ENCODE peak calls at places on chromosomes 6 and 20, in seven cellular contexts. Y, X, N, Q, E, H and D are unnamed samples.

GRCh38 chr20:19799325-19799724 is 41.3 kb downstream of the RIN2 start:
- DNase-seq in Y (no peak), X (no peak), N (no peak), Q (no peak), E (no peak), H (no peak), D (no peak)

GRCh38 chr20:32582659-32583580 is 2.2 kb downstream of the NOL4L start:
- DNase-seq in Y (peak; percentile 39), X (no peak), N (no peak), Q (peak; percentile 67), E (no peak), H (no peak), D (peak; percentile 53)

GRCh38 chr6:77457720-77458349 is 5.5 kb downstream of the HTR1B start:
- DNase-seq in Y (peak; percentile 95), X (peak; percentile 97), N (peak; percentile 85), Q (peak; percentile 73), E (no peak), H (peak; percentile 84), D (peak; percentile 94)

GRCh38 chr20:32482251-32483220 is 102.6 kb downstream of the NOL4L start:
- DNase-seq in Y (peak; percentile 53), X (no peak), N (peak; percentile 68), Q (peak; percentile 61), E (no peak), H (peak; percentile 34), D (peak; percentile 87)

GRCh38 chr20:60068509-60068908 is 110.3 kb downstream of the CDH26 start:
- DNase-seq in Y (no peak), X (no peak), N (no peak), Q (no peak), E (no peak), H (no peak), D (no peak)

GRCh38 chr20:4985658-4986057 is 15.7 kb downstream of the SLC23A2 start:
- DNase-seq in Y (no peak), X (peak; percentile 33), N (no peak), Q (no peak), E (no peak), H (no peak), D (no peak)

GRCh38 chr20:41786158-41786557 is 168.0 kb upstream of the CHD6 start:
- DNase-seq in Y (no peak), X (peak; percentile 56), N (no peak), Q (no peak), E (no peak), H (peak; percentile 58), D (no peak)

GRCh38 chr6:84280639-84281038 is 53.2 kb upstream of the CEP162 start:
- DNase-seq in Y (no peak), X (no peak), N (no peak), Q (no peak), E (no peak), H (no peak), D (no peak)

GRCh38 chr20:1214838-1215261 is 11.0 kb upstream of the RAD21L1 start:
- DNase-seq in Y (peak; percentile 21), X (peak; percentile 16), N (no peak), Q (no peak), E (no peak), H (no peak), D (no peak)

GRCh38 chr6:52407467-52407866 is 12.7 kb upstream of the EFHC1 start:
- DNase-seq in Y (peak; percentile 79), X (peak; percentile 61), N (no peak), Q (peak; percentile 36), E (no peak), H (peak; percentile 74), D (peak; percentile 75)

GRCh38 chr6:170032706-170033309 is 258.1 kb downstream of the DLL1 start:
- DNase-seq in Y (no peak), X (no peak), N (no peak), Q (no peak), E (no peak), H (no peak), D (no peak)

GRCh38 chr20:19909696-19910095 is 107.5 kb upstream of the NAA20 start:
- DNase-seq in Y (no peak), X (no peak), N (no peak), Q (no peak), E (no peak), H (no peak), D (no peak)

GRCh38 chr20:14657231-14657630 is 319.8 kb upstream of the FLRT3 start:
- DNase-seq in Y (no peak), X (no peak), N (no peak), Q (no peak), E (no peak), H (no peak), D (no peak)

GRCh38 chr6:56297022-56297995 is 49.9 kb upstream of the COL21A1 start:
- DNase-seq in Y (no peak), X (no peak), N (no peak), Q (no peak), E (no peak), H (peak; percentile 52), D (no peak)

GRCh38 chr6:159761135-159761872 is 541 bp upstream of the ACAT2 start:
- DNase-seq in Y (peak; percentile 39), X (no peak), N (peak; percentile 45), Q (peak; percentile 32), E (no peak), H (peak; percentile 58), D (peak; percentile 43)

GRCh38 chr6:17227403-17227802 is 53.8 kb upstream of the RBM24 start:
- DNase-seq in Y (no peak), X (no peak), N (no peak), Q (no peak), E (no peak), H (no peak), D (no peak)

GRCh38 chr6:100099189-100100074 is 105.4 kb upstream of the MCHR2 start:
- DNase-seq in Y (peak; percentile 30), X (peak; percentile 41), N (no peak), Q (no peak), E (no peak), H (peak; percentile 65), D (peak; percentile 46)

GRCh38 chr6:1247058-1247457 is 64.8 kb upstream of the FOXQ1 start:
- DNase-seq in Y (no peak), X (no peak), N (no peak), Q (no peak), E (no peak), H (no peak), D (no peak)

GRCh38 chr6:157194643-157195042 is 128.7 kb downstream of the TMEM242 start:
- DNase-seq in Y (no peak), X (peak; percentile 65), N (no peak), Q (no peak), E (no peak), H (no peak), D (no peak)

GRCh38 chr6:144379356-144379755 is 94.2 kb downstream of the UTRN start:
- DNase-seq in Y (peak; percentile 57), X (peak; percentile 71), N (no peak), Q (no peak), E (no peak), H (no peak), D (no peak)

GRCh38 chr6:118748311-118749062 is 97.1 kb upstream of the CEP85L start:
- DNase-seq in Y (peak; percentile 11), X (peak; percentile 46), N (peak; percentile 65), Q (no peak), E (no peak), H (no peak), D (peak; percentile 67)

GRCh38 chr6:102660288-102660687 is 1266.8 kb downstream of the GRIK2 start:
- DNase-seq in Y (no peak), X (no peak), N (no peak), Q (no peak), E (no peak), H (no peak), D (no peak)

GRCh38 chr20:38286586-38287502 is 17.1 kb upstream of the BPI start:
- DNase-seq in Y (no peak), X (no peak), N (no peak), Q (no peak), E (no peak), H (no peak), D (no peak)

DNA sequence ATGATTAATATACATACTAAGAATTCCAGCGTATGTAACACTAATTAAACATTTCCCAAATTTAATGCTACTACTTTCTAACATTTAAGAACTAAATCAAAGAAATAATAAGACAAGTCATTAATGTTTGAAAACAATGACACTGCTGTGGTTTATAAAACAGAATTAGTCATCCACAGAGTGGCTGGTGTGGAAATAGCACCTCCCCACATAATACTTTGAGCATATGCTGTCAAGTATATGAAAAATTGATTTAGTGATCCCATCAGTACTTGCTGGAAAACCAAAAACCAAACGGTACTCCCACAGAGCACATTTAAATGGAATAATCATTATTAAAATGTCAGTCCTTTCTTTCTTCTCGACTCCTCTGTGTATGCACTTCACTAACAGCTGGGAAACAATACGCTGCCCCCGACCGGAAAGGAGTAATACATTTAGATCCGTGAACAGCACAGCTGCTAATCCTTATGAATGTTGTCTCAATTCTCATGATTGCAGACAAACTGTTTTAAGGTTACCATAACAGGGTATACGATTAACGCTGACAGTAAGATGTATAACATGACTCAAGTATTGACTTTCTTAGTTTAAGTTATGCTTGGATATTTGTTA is 78.4 kb downstream of the PREP start:
- DNase-seq in Y (no peak), X (no peak), N (no peak), Q (no peak), E (no peak), H (no peak), D (no peak)
- H2BK5ac ChIP-seq in Y (no peak overlapping the region), X (no peak overlapping the region), N (no peak overlapping the region), Q (no peak overlapping the region), E (no peak overlapping the region), H (no peak overlapping the region), D (no peak overlapping the region)

DNA sequence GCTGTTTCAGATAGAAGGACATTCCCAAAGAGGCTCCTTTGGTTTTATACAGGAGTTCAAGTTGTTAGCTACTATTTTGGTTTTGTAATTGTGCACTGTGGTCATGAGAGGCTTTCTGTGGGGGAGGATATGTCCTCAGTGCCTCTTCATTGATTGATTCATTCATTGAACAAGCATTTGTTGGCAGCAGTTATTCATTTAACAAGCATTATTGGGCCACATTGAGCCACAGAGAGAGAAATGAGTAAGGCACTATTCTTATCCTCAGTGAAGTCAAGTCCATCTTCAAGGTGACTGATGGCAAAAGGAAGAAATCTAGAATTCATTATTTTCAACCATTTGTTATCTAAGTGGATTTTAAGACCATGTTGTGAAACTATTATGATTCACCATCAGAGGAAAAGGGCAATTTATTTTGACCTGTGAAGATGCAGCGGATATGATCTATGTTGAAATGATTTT is 697.2 kb upstream of the CITED2 start:
- DNase-seq in Y (peak; percentile 75), X (peak; percentile 79), N (no peak), Q (no peak), E (no peak), H (no peak), D (no peak)
- H3K79me1 ChIP-seq in Y (no peaks in the 10 kb centered on the region), X (no peaks in the 10 kb centered on the region), N (no peaks in the 10 kb centered on the region), Q (peaks cover 1% of the 10 kb centered on the region), E (no peaks in the 10 kb centered on the region), H (no peaks in the 10 kb centered on the region), D (no peaks in the 10 kb centered on the region)

GRCh38 chr6:89434954-89435353 is 2.0 kb downstream of the ANKRD6 start:
- DNase-seq in Y (no peak), X (no peak), N (no peak), Q (no peak), E (no peak), H (no peak), D (no peak)
- H3K4me2 ChIP-seq in Y (no peak overlapping the region), X (no peak overlapping the region), N (no peak overlapping the region), Q (no peak overlapping the region), E (no peak overlapping the region), H (no peak overlapping the region), D (peak overlapping the region; percentile 0)

DNA sequence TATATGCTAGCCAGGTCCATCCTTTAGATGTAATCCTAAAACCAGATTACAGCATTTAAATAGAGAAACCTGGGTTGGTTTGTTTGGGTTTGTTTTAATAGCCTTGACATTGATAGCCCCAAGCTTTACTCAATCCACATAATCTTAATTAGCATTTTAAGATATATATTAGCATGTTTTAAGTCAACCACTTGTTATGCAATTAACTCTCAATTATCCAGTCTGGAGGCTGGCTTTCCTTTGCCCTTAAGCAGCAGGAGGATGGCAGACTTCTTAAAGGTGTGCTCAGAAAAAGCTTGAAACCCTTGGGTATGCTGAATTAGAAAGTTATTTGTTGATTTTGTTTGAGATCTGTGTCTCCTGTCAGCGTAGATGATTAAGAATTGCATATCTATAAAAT is 46.3 kb upstream of the SMIM28 start:
- DNase-seq in Y (no peak), X (no peak), N (no peak), Q (no peak), E (no peak), H (no peak), D (peak; percentile 79)
- H2BK5ac ChIP-seq in Y (no peak overlapping the region), X (no peak overlapping the region), N (no peak overlapping the region), Q (no peak overlapping the region), E (peak overlapping the region; percentile 84), H (no peak overlapping the region), D (no peak overlapping the region)